ENCODE peak calls at places on chromosomes 5 and 9, in ten cellular contexts. B is coronary artery; J is stimulated activated CD8-positive, alpha-beta memory T cell treated with anti-CD3 and anti-CD28 coated beads, Interleukin-2, amount 100 ng/mL, for 1 hour; S is GM13976; Y is endothelial cell of umbilical vein; A is KBM-7; V is T-helper 2 cell; I is right cardiac atrium; H is spleen; L is nucleus accumbens. K is an unnamed sample.

GRCh38 chr9:127968046-127968445 is 12.7 kb downstream of the EEIG1 start:
- DNase-seq in B (no peak), J (no peak), S (no peak), Y (peak), A (no peak), V (no peak), I (peak), H (peak), L (no peak), K (no peak)

GRCh38 chr5:175851311-175851710 is 20.1 kb upstream of the CPLX2 start:
- DNase-seq in B (no peak), J (no peak), S (no peak), Y (no peak), A (no peak), V (no peak), I (no peak), H (no peak), L (no peak), K (no peak)

GRCh38 chr5:23820764-23821471 is 313.5 kb downstream of the PRDM9 start:
- DNase-seq in B (no peak), J (no peak), S (no peak), Y (no peak), A (peak), V (no peak), I (no peak), H (no peak), L (no peak), K (peak)

GRCh38 chr5:31346896-31347557 is 153.5 kb downstream of the CDH6 start:
- DNase-seq in B (no peak), J (no peak), S (no peak), Y (no peak), A (no peak), V (no peak), I (no peak), H (no peak), L (no peak), K (no peak)

GRCh38 chr9:113309204-113309813 is 6.1 kb upstream of the RNF183 start:
- DNase-seq in B (no peak), J (no peak), S (peak), Y (peak), A (peak), V (no peak), I (no peak), H (no peak), L (no peak), K (peak)

GRCh38 chr5:138408023-138408422 is 30.8 kb upstream of the REEP2 start:
- DNase-seq in B (no peak), J (no peak), S (peak), Y (no peak), A (no peak), V (no peak), I (no peak), H (no peak), L (no peak), K (no peak)

GRCh38 chr9:122536138-122536537 is 9.0 kb upstream of the OR1N1 start:
- DNase-seq in B (no peak), J (no peak), S (no peak), Y (no peak), A (no peak), V (no peak), I (no peak), H (no peak), L (no peak), K (no peak)

GRCh38 chr5:126681970-126682369 is 81.2 kb downstream of the PHAX start:
- DNase-seq in B (no peak), J (no peak), S (no peak), Y (no peak), A (no peak), V (no peak), I (peak), H (no peak), L (no peak), K (no peak)

GRCh38 chr5:10709933-10710332 is 51.1 kb downstream of the DAP start:
- DNase-seq in B (no peak), J (no peak), S (no peak), Y (no peak), A (no peak), V (no peak), I (no peak), H (no peak), L (no peak), K (no peak)

GRCh38 chr5:122743231-122743630 is 31.6 kb upstream of the SNX2 start:
- DNase-seq in B (no peak), J (no peak), S (no peak), Y (no peak), A (no peak), V (no peak), I (no peak), H (no peak), L (no peak), K (no peak)

GRCh38 chr5:39191216-39191615 is 28.1 kb downstream of the FYB1 start:
- DNase-seq in B (no peak), J (no peak), S (no peak), Y (no peak), A (no peak), V (no peak), I (no peak), H (no peak), L (no peak), K (no peak)

GRCh38 chr5:157487358-157487757 is 27.3 kb downstream of the NIPAL4 start:
- DNase-seq in B (no peak), J (no peak), S (peak), Y (no peak), A (no peak), V (no peak), I (no peak), H (peak), L (no peak), K (no peak)

GRCh38 chr9:36995927-36996471 is 38.1 kb downstream of the PAX5 start:
- DNase-seq in B (no peak), J (peak), S (peak), Y (peak), A (peak), V (peak), I (peak), H (peak), L (no peak), K (peak)

GRCh38 chr5:6296524-6296923 is 81.8 kb downstream of the MED10 start:
- DNase-seq in B (no peak), J (no peak), S (no peak), Y (no peak), A (no peak), V (no peak), I (no peak), H (no peak), L (no peak), K (no peak)

GRCh38 chr5:168365581-168366081 is 74.2 kb downstream of the WWC1 start:
- DNase-seq in B (no peak), J (no peak), S (no peak), Y (no peak), A (no peak), V (no peak), I (peak), H (no peak), L (no peak), K (peak)

K was measured in cardiac muscle cell.